ENCODE peak calls at places on chromosomes 4 and X, in six cellular contexts. One of them, this sample, is unnamed.

GRCh38 chr4:61924131-61924530 is 724.0 kb downstream of the ADGRL3 start:
- DNase-seq in psoas muscle: no peak
- DNase-seq in keratinocyte: no peak
- DNase-seq in foreskin keratinocyte: no peak
- DNase-seq in uterus: no peak
- DNase-seq in left lung: no peak
- DNase-seq in this sample: no peak

GRCh38 chrX:40360557-40360956 is 220.2 kb upstream of the ATP6AP2 start:
- DNase-seq in psoas muscle: no peak
- DNase-seq in keratinocyte: no peak
- DNase-seq in foreskin keratinocyte: no peak
- DNase-seq in uterus: no peak
- DNase-seq in left lung: no peak
- DNase-seq in this sample: no peak

GRCh38 chr4:7255996-7256395 is 63.7 kb downstream of the SORCS2 start:
- DNase-seq in psoas muscle: no peak
- DNase-seq in keratinocyte: no peak
- DNase-seq in foreskin keratinocyte: no peak
- DNase-seq in uterus: no peak
- DNase-seq in left lung: no peak
- DNase-seq in this sample: no peak

GRCh38 chrX:78182881-78183280 is 43.4 kb upstream of the TAF9B start:
- DNase-seq in psoas muscle: no peak
- DNase-seq in keratinocyte: no peak
- DNase-seq in foreskin keratinocyte: no peak
- DNase-seq in uterus: no peak
- DNase-seq in left lung: no peak
- DNase-seq in this sample: no peak

GRCh38 chrX:110167952-110168451 is 149.9 kb downstream of the AMMECR1 start:
- DNase-seq in psoas muscle: peak; percentile 60
- DNase-seq in keratinocyte: no peak
- DNase-seq in foreskin keratinocyte: no peak
- DNase-seq in uterus: no peak
- DNase-seq in left lung: no peak
- DNase-seq in this sample: peak; percentile 37

GRCh38 chr4:154603033-154603943 is 9.2 kb downstream of the FGG start:
- DNase-seq in psoas muscle: no peak
- DNase-seq in keratinocyte: no peak
- DNase-seq in foreskin keratinocyte: no peak
- DNase-seq in uterus: no peak
- DNase-seq in left lung: no peak
- DNase-seq in this sample: no peak

GRCh38 chr4:71857713-71858451 is 74.0 kb upstream of the GC start:
- DNase-seq in psoas muscle: no peak
- DNase-seq in keratinocyte: no peak
- DNase-seq in foreskin keratinocyte: no peak
- DNase-seq in uterus: no peak
- DNase-seq in left lung: peak; percentile 37
- DNase-seq in this sample: no peak

GRCh38 chrX:43474321-43474720 is 181.8 kb upstream of the MAOA start:
- DNase-seq in psoas muscle: no peak
- DNase-seq in keratinocyte: peak; percentile 13
- DNase-seq in foreskin keratinocyte: peak; percentile 58
- DNase-seq in uterus: no peak
- DNase-seq in left lung: no peak
- DNase-seq in this sample: no peak

GRCh38 chr4:39933689-39934590 is 43.8 kb downstream of the PDS5A start:
- DNase-seq in psoas muscle: no peak
- DNase-seq in keratinocyte: no peak
- DNase-seq in foreskin keratinocyte: no peak
- DNase-seq in uterus: no peak
- DNase-seq in left lung: no peak
- DNase-seq in this sample: no peak

GRCh38 chr4:143335979-143336827 is 473 bp upstream of the GAB1 start:
- DNase-seq in psoas muscle: peak; percentile 93
- DNase-seq in keratinocyte: no peak
- DNase-seq in foreskin keratinocyte: peak; percentile 87
- DNase-seq in uterus: peak; percentile 93
- DNase-seq in left lung: peak; percentile 94
- DNase-seq in this sample: no peak

GRCh38 chr4:8646296-8647093 is 53.9 kb downstream of the CPZ start:
- DNase-seq in psoas muscle: no peak
- DNase-seq in keratinocyte: no peak
- DNase-seq in foreskin keratinocyte: no peak
- DNase-seq in uterus: no peak
- DNase-seq in left lung: no peak
- DNase-seq in this sample: no peak

GRCh38 chr4:113684534-113685091 is 76.9 kb downstream of the CAMK2D start:
- DNase-seq in psoas muscle: peak; percentile 83
- DNase-seq in keratinocyte: no peak
- DNase-seq in foreskin keratinocyte: no peak
- DNase-seq in uterus: peak; percentile 25
- DNase-seq in left lung: no peak
- DNase-seq in this sample: no peak

GRCh38 chrX:20965270-20966044 is 408.8 kb upstream of the CNKSR2 start:
- DNase-seq in psoas muscle: no peak
- DNase-seq in keratinocyte: no peak
- DNase-seq in foreskin keratinocyte: no peak
- DNase-seq in uterus: no peak
- DNase-seq in left lung: no peak
- DNase-seq in this sample: no peak

GRCh38 chr4:150229538-150229937 is 151.3 kb downstream of the DCLK2 start:
- DNase-seq in psoas muscle: no peak
- DNase-seq in keratinocyte: no peak
- DNase-seq in foreskin keratinocyte: peak; percentile 51
- DNase-seq in uterus: no peak
- DNase-seq in left lung: no peak
- DNase-seq in this sample: no peak

GRCh38 chr4:83664741-83665140 is 128.8 kb downstream of the GPAT3 start:
- DNase-seq in psoas muscle: no peak
- DNase-seq in keratinocyte: no peak
- DNase-seq in foreskin keratinocyte: no peak
- DNase-seq in uterus: no peak
- DNase-seq in left lung: no peak
- DNase-seq in this sample: no peak

GRCh38 chrX:107449490-107450175 is at the start of gene FRMPD3:
- DNase-seq in psoas muscle: no peak
- DNase-seq in keratinocyte: no peak
- DNase-seq in foreskin keratinocyte: no peak
- DNase-seq in uterus: no peak
- DNase-seq in left lung: no peak
- DNase-seq in this sample: no peak

GRCh38 chr4:38865445-38865844 is 2.2 kb upstream of the FAM114A1 start:
- DNase-seq in psoas muscle: no peak
- DNase-seq in keratinocyte: no peak
- DNase-seq in foreskin keratinocyte: no peak
- DNase-seq in uterus: no peak
- DNase-seq in left lung: no peak
- DNase-seq in this sample: no peak

DNA sequence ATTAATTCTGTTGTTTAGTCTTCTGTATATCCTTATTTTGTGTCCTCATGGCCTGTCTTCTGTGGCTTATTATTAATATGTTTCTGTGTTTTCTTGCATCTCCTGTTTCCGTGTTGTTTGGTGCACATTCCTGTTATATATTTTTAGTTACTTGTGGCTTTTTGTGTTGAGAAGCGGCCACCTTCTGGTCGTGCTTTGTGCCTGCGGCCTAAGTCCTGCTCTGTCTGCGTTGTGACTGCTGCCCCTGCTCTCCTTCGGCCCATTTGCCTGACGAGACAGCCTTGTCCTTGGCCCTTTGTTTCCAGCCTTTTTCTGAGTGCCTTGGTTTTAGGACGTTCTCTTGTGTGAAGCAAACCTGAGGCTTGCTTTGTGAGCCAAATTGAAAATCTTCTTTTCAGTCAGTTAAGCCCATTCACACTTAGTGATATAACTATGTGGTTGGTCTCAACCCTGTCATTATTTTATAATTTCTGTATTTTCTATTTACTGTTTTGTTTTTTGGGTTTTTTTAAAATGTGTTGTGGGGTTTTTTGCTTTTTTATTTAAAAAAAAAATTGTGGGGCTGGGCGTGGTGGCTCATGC is 43.8 kb downstream of the TNIP2 start:
- DNase-seq in psoas muscle: peak; percentile 28
- DNase-seq in keratinocyte: no peak
- DNase-seq in foreskin keratinocyte: no peak
- DNase-seq in uterus: no peak
- DNase-seq in left lung: no peak
- DNase-seq in this sample: no peak
- TF ChIP-seq CTCF in psoas muscle: no peak
- TF ChIP-seq CTCF in keratinocyte: no peak
- TF ChIP-seq CTCF in foreskin keratinocyte: no peak
- TF ChIP-seq CTCF in uterus: no peak
- TF ChIP-seq CTCF in left lung: no peak
- TF ChIP-seq CTCF in this sample: no peak

GRCh38 chr4:1466034-1466960 is 60.1 kb upstream of the NKX1-1 start:
- DNase-seq in psoas muscle: no peak
- DNase-seq in keratinocyte: no peak
- DNase-seq in foreskin keratinocyte: no peak
- DNase-seq in uterus: no peak
- DNase-seq in left lung: peak; percentile 16
- DNase-seq in this sample: no peak

GRCh38 chr4:1469596-1470392 is 63.6 kb upstream of the NKX1-1 start:
- DNase-seq in psoas muscle: peak; percentile 38
- DNase-seq in keratinocyte: no peak
- DNase-seq in foreskin keratinocyte: peak; percentile 20
- DNase-seq in uterus: no peak
- DNase-seq in left lung: peak; percentile 24
- DNase-seq in this sample: no peak

GRCh38 chr4:1469043-1469442 is 62.8 kb upstream of the NKX1-1 start:
- DNase-seq in psoas muscle: peak; percentile 19
- DNase-seq in keratinocyte: no peak
- DNase-seq in foreskin keratinocyte: no peak
- DNase-seq in uterus: no peak
- DNase-seq in left lung: peak; percentile 11
- DNase-seq in this sample: no peak

GRCh38 chr4:1465173-1466033 is 59.2 kb upstream of the NKX1-1 start:
- DNase-seq in psoas muscle: no peak
- DNase-seq in keratinocyte: no peak
- DNase-seq in foreskin keratinocyte: no peak
- DNase-seq in uterus: no peak
- DNase-seq in left lung: peak; percentile 22
- DNase-seq in this sample: no peak

DNA sequence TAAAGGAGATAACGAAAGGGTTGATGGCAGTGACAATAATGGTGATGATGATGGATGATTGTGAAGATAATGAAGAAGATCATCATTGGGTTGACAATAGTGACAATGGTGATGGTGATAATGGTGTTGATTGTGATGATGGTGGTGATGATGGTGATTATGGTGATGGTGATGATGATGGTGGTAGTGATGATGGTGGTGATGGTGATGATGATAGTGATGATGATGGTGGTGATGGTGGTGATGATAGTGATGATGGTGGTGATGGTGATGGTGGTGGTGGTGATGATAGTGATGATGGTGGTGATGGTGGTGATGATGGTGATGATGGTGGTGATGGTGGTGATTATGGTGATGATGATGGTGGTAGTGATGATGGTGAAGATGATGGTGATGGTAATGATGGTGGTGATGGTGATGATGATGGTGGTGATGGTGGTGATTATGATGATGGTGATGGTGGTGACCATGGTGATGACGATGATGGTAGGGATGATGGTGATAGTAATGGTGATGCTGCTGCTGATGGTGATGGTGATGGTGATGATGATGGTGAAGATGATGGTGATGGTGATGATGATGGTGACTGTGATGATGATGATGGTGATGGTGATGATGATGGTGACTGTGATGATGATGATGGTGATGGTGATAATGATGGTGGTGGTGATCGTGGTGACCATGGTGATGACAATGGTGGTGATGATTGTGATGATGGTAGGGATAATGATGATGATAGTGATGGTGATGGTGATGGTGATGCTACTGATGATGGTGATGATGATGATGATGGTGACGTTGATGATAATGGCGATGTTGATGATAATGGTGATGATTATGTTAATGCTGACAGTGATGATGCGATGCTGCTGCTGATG is 61.6 kb upstream of the NKX1-1 start:
- DNase-seq in psoas muscle: no peak
- DNase-seq in keratinocyte: no peak
- DNase-seq in foreskin keratinocyte: no peak
- DNase-seq in uterus: no peak
- DNase-seq in left lung: no peak
- DNase-seq in this sample: no peak
- H3K27me3 ChIP-seq in psoas muscle: peaks cover 12% of the 10 kb centered on the region
- H3K27me3 ChIP-seq in keratinocyte: peaks cover 30% of the 10 kb centered on the region
- H3K27me3 ChIP-seq in foreskin keratinocyte: peaks cover 25% of the 10 kb centered on the region
- H3K27me3 ChIP-seq in uterus: peaks cover 7% of the 10 kb centered on the region
- H3K27me3 ChIP-seq in left lung: peaks cover 69% of the 10 kb centered on the region
- H3K27me3 ChIP-seq in this sample: peaks cover 28% of the 10 kb centered on the region

GRCh38 chrX:23841847-23842522 is 59.0 kb downstream of the SAT1 start:
- DNase-seq in psoas muscle: no peak
- DNase-seq in keratinocyte: no peak
- DNase-seq in foreskin keratinocyte: no peak
- DNase-seq in uterus: no peak
- DNase-seq in left lung: no peak
- DNase-seq in this sample: no peak

GRCh38 chrX:23840674-23841073 is 57.7 kb downstream of the SAT1 start:
- DNase-seq in psoas muscle: no peak
- DNase-seq in keratinocyte: no peak
- DNase-seq in foreskin keratinocyte: no peak
- DNase-seq in uterus: no peak
- DNase-seq in left lung: no peak
- DNase-seq in this sample: no peak

GRCh38 chrX:23849241-23849640 is 58.5 kb downstream of the APOO start:
- DNase-seq in psoas muscle: no peak
- DNase-seq in keratinocyte: no peak
- DNase-seq in foreskin keratinocyte: no peak
- DNase-seq in uterus: no peak
- DNase-seq in left lung: no peak
- DNase-seq in this sample: no peak

GRCh38 chrX:23845316-23845932 is 62.3 kb downstream of the APOO start:
- DNase-seq in psoas muscle: no peak
- DNase-seq in keratinocyte: no peak
- DNase-seq in foreskin keratinocyte: peak; percentile 3
- DNase-seq in uterus: no peak
- DNase-seq in left lung: no peak
- DNase-seq in this sample: no peak

GRCh38 chrX:23844502-23845138 is 61.6 kb downstream of the SAT1 start:
- DNase-seq in psoas muscle: no peak
- DNase-seq in keratinocyte: no peak
- DNase-seq in foreskin keratinocyte: no peak
- DNase-seq in uterus: no peak
- DNase-seq in left lung: no peak
- DNase-seq in this sample: no peak
- H3K27ac ChIP-seq in psoas muscle: no peak overlapping the region
- H3K27ac ChIP-seq in keratinocyte: no peak overlapping the region
- H3K27ac ChIP-seq in foreskin keratinocyte: no peak overlapping the region
- H3K27ac ChIP-seq in uterus: peak overlapping the region; percentile 59
- H3K27ac ChIP-seq in left lung: peak overlapping the region; percentile 72
- H3K27ac ChIP-seq in this sample: no peak overlapping the region

DNA sequence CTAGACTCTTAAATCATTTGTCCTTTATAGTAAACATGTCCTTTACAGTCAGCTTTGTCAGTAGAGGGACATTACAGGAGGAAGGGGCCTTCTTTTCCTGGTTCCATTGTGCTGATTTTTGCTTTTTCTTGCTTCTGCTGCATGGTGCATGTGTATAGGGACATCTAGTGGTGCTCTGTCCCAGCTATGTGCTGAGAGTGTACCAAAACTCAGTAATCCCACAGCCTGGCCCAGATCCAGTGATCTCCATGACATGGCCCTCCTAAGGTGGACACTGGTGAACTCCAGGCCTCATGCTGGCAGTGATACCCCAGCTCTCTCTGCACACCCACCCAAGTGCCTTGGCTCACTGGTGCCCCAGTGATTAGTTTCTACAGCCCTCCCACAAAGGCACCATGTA is 45.2 kb downstream of the MAGEB17 start:
- DNase-seq in psoas muscle: no peak
- DNase-seq in keratinocyte: no peak
- DNase-seq in foreskin keratinocyte: peak; percentile 1
- DNase-seq in uterus: no peak
- DNase-seq in left lung: no peak
- DNase-seq in this sample: no peak
- TF ChIP-seq CTCF in psoas muscle: no peak
- TF ChIP-seq CTCF in keratinocyte: peak; percentile 22
- TF ChIP-seq CTCF in foreskin keratinocyte: peak; percentile 39
- TF ChIP-seq CTCF in uterus: no peak
- TF ChIP-seq CTCF in left lung: no peak
- TF ChIP-seq CTCF in this sample: no peak

This sample was measured in CD4-positive, alpha-beta T cell.